ENCODE peak calls at places on chromosomes 5 and 9, in eight cellular contexts. H is body of pancreas, D is cardiac muscle cell, I is left ventricle myocardium inferior, P is hepatocyte, T is astrocyte, U is pancreas, M is psoas muscle. N is an unnamed sample. For H3K36me3, the result is how much of the 10 kb centered on the place peaks cover.

GRCh38 chr9:96553070-96553469 is 66.6 kb downstream of the CDC14B start:
- DNase-seq in D (peak), M (no peak), H (no peak), I (no peak), U (no peak), P (peak), T (peak), N (no peak)

GRCh38 chr5:144844086-144844485 is 673.4 kb downstream of the KCTD16 start:
- DNase-seq in M (no peak), T (no peak), P (no peak), U (no peak), H (no peak), D (no peak), I (no peak), N (no peak)

GRCh38 chr5:160438316-160439204 is 16.9 kb downstream of the PTTG1 start:
- DNase-seq in U (no peak), P (peak), I (no peak), T (peak), M (no peak), D (peak), H (peak), N (peak)

GRCh38 chr9:111683351-111683750 is 21.9 kb downstream of the GNG10 start:
- DNase-seq in P (no peak), M (no peak), T (no peak), D (no peak), I (no peak), H (no peak), U (no peak), N (no peak)

GRCh38 chr9:108588246-108588645 is 267.5 kb downstream of the ACTL7B start:
- DNase-seq in T (no peak), U (no peak), D (no peak), P (no peak), H (no peak), M (no peak), I (no peak), N (no peak)

GRCh38 chr9:82456621-82457020 is 468.0 kb downstream of the SPATA31D1 start:
- DNase-seq in U (no peak), D (no peak), P (no peak), T (peak), I (no peak), H (no peak), M (no peak), N (no peak)

GRCh38 chr5:180135128-180135955 is 63.8 kb upstream of the RNF130 start:
- DNase-seq in D (peak), M (no peak), T (peak), P (no peak), H (no peak), U (no peak), I (no peak), N (peak)

GRCh38 chr9:130936285-130937117 is 2.5 kb downstream of the FIBCD1 start:
- DNase-seq in D (peak), P (peak), M (no peak), T (peak), I (no peak), U (no peak), H (no peak), N (no peak)

GRCh38 chr5:123659495-123659894 is 147.5 kb downstream of the CSNK1G3 start:
- DNase-seq in P (no peak), H (no peak), U (no peak), M (no peak), I (no peak), D (no peak), T (peak), N (no peak)

GRCh38 chr9:14296462-14296861 is 17.5 kb downstream of the NFIB start:
- DNase-seq in H (peak), I (peak), P (no peak), M (peak), D (no peak), T (no peak), U (peak), N (no peak)

DNA sequence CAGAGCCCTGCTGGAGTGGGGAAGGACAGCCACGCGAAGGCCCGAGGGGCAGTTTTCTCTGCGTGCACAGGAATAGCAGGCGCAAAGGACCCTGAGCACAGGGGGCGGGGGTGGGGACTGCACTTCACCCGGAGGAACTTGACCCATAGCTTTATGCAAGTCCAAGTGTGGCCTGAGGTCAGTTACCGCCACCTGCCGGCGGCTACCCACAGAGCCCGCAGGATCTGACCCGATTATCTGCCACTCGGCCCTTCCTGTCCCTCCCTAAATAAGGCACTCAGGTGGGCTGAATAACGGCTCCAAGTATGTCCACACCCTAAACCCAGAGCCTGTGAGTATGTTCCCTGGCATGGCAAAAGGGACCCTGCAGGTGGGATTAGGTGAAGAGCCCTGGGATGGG is 65.4 kb upstream of the FCN1 start:
- DNase-seq in U (no peak), T (no peak), D (peak), I (peak), M (no peak), H (no peak), P (no peak), N (peak)
- TF ChIP-seq CTCF in U (no peak), T (no peak), D (peak), I (peak), M (peak), H (peak), P (peak), N (peak)

GRCh38 chr5:168005093-168005492 is 286.4 kb upstream of the WWC1 start:
- DNase-seq in M (no peak), I (no peak), H (no peak), T (no peak), D (no peak), P (no peak), U (no peak), N (no peak)

GRCh38 chr5:168007286-168007685 is 284.2 kb upstream of the WWC1 start:
- DNase-seq in D (no peak), P (no peak), I (no peak), M (no peak), T (no peak), U (no peak), H (no peak), N (no peak)

GRCh38 chr5:168002116-168002515 is 289.3 kb upstream of the WWC1 start:
- DNase-seq in H (no peak), P (no peak), I (no peak), M (no peak), D (no peak), T (no peak), U (no peak), N (no peak)

GRCh38 chr5:168008555-168008954 is 282.9 kb upstream of the WWC1 start:
- DNase-seq in D (no peak), M (no peak), I (no peak), P (no peak), U (no peak), T (no peak), H (no peak), N (no peak)

GRCh38 chr5:168006473-168007130 is 284.8 kb upstream of the WWC1 start:
- DNase-seq in T (no peak), I (no peak), U (no peak), P (peak), H (no peak), M (no peak), D (peak), N (no peak)
- H3K4me3 ChIP-seq in T (no peak), I (peak), U (no peak), P (no peak), H (no peak), M (no peak), D (no peak), N (no peak)

DNA sequence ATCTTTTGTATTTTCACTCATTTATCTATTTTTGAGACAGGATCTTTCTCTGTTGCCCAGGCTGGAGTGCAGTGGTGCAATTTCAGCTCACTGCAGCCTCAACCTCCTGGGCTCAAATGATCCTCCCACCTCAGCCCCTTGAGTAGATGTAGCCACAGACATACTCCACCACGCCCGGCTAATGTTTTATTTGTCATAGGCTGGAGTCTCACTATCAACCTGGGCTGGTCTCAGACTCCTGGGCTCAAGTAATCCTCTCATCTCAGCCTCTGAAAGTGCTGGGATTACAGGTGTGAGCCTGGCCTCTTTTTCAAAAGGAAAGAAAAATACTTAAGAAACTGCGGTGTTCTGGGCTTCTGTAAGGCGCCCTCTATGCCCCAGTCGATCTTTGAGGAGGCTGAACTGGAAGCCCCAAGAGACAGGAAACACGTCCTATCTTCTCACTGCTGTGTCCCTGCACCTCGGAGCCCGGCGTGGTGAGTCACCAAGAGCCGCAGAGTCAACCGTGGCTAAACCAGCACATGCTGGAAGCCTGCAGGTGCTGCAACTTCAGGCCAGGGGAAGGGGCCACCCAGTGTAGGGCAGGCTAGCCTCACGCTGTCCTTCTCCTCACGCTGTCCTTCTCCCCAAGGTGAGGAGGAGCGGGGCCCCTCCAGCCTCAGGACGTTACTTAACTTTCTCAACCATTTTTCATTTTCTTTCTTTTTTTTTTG is 15.2 kb upstream of the LHX3 start:
- DNase-seq in H (no peak), T (peak), D (peak), P (no peak), I (no peak), M (no peak), U (peak), N (no peak)
- H3K36me3 ChIP-seq in H (under half), T (under half), D (under half), P (under half), I (half or more), M (under half), U (under half), N (half or more)

GRCh38 chr5:1032551-1033027 is 24.0 kb downstream of the NKD2 start:
- DNase-seq in D (no peak), U (peak), H (no peak), T (no peak), P (no peak), I (peak), M (no peak), N (peak)

GRCh38 chr5:1034421-1034905 is 25.9 kb downstream of the NKD2 start:
- DNase-seq in U (peak), H (no peak), T (no peak), P (no peak), D (no peak), M (no peak), I (peak), N (peak)

GRCh38 chr5:1032011-1032410 is 23.4 kb downstream of the NKD2 start:
- DNase-seq in M (no peak), I (peak), U (peak), T (no peak), H (no peak), D (no peak), P (no peak), N (peak)

GRCh38 chr5:1033606-1034420 is 25.2 kb downstream of the NKD2 start:
- DNase-seq in T (no peak), H (no peak), U (peak), M (no peak), P (no peak), I (peak), D (no peak), N (peak)

GRCh38 chr5:1033178-1033577 is 24.6 kb downstream of the NKD2 start:
- DNase-seq in I (peak), D (no peak), T (no peak), M (no peak), U (peak), P (no peak), H (no peak), N (peak)
- TF ChIP-seq CTCF in I (no peak), D (no peak), T (no peak), M (no peak), U (no peak), P (no peak), H (no peak), N (no peak)

GRCh38 chr9:92395617-92396016 is 8.8 kb downstream of the OGN start:
- DNase-seq in H (no peak), U (no peak), M (no peak), T (no peak), P (no peak), I (no peak), D (no peak), N (no peak)

GRCh38 chr9:92392690-92393089 is 11.7 kb downstream of the OGN start:
- DNase-seq in U (no peak), T (no peak), P (no peak), M (no peak), D (no peak), H (no peak), I (no peak), N (no peak)

GRCh38 chr9:92402359-92402758 is 2.0 kb downstream of the OGN start:
- DNase-seq in U (no peak), M (no peak), D (no peak), P (no peak), I (no peak), H (no peak), T (no peak), N (no peak)

GRCh38 chr9:92393686-92394085 is 10.7 kb downstream of the OGN start:
- DNase-seq in T (no peak), U (no peak), M (no peak), P (no peak), I (no peak), H (no peak), D (peak), N (no peak)

GRCh38 chr9:92397853-92398252 is 6.5 kb downstream of the OGN start:
- DNase-seq in U (no peak), T (no peak), I (no peak), M (no peak), D (no peak), H (no peak), P (no peak), N (no peak)
- H3K4me3 ChIP-seq in U (no peak), T (no peak), I (no peak), M (no peak), D (no peak), H (no peak), P (no peak), N (no peak)

GRCh38 chr5:163473613-163474243 is 13.3 kb downstream of the HMMR start:
- DNase-seq in U (no peak), P (peak), H (no peak), I (no peak), D (peak), T (peak), M (no peak), N (no peak)
- H3K36me3 ChIP-seq in U (under half), P (under half), H (under half), I (under half), D (under half), T (under half), M (under half), N (under half)

N was measured in lower lobe of right lung.